ENCODE peak calls at places on chromosome 3, in five cellular contexts. N is NCI-H510A treated with DMSO at 0.1 percent for 48 hours, C is non-pigmented ciliary epithelial cell, W is NCI-H187 treated with DMSO at 0.1 percent for 48 hours, P is NCI-H748 treated with DMSO at 0.1 percent for 48 hours. Y is an unnamed sample.

GRCh38 chr3:33578325-33579180 is 138.3 kb upstream of the UBP1 start:
- DNase-seq in C (no peak), P (no peak), W (no peak), N (no peak), Y (no peak)

GRCh38 chr3:16432714-16433113 is 80.8 kb downstream of the RFTN1 start:
- DNase-seq in W (no peak), C (no peak), P (no peak), N (no peak), Y (no peak)

GRCh38 chr3:24060055-24060454 is 115.0 kb downstream of the NR1D2 start:
- DNase-seq in N (no peak), C (peak), W (no peak), P (no peak), Y (no peak)

GRCh38 chr3:30428251-30428650 is 178.2 kb upstream of the TGFBR2 start:
- DNase-seq in C (peak), P (no peak), N (no peak), W (no peak), Y (no peak)

GRCh38 chr3:154430014-154430413 is at the start of gene GPR149:
- DNase-seq in P (peak), N (no peak), C (peak), W (no peak), Y (peak)

GRCh38 chr3:115814778-115815380 is 191.6 kb downstream of the GAP43 start:
- DNase-seq in W (no peak), C (no peak), P (peak), N (peak), Y (peak)

GRCh38 chr3:190586631-190587000 is 72.7 kb downstream of the IL1RAP start:
- DNase-seq in C (no peak), P (no peak), N (no peak), W (no peak), Y (no peak)

GRCh38 chr3:61381745-61382392 is 130.6 kb upstream of the FHIT start:
- DNase-seq in C (no peak), P (peak), W (no peak), N (no peak), Y (no peak)

GRCh38 chr3:54621181-54621580 is 306.7 kb downstream of the LRTM1 start:
- DNase-seq in C (no peak), P (no peak), W (no peak), N (no peak), Y (no peak)

GRCh38 chr3:46628980-46629379 is 16.7 kb downstream of the FAM240A start:
- DNase-seq in C (no peak), N (no peak), W (no peak), P (no peak), Y (no peak)